ENCODE peak calls at places on chromosomes 6 and 20, in five cellular contexts. T is EH; P is AG10803; G is activated CD8-positive, alpha-beta memory T cell treated with anti-CD3 and anti-CD28 coated beads for 24 hours; S is hypothalamus. J is an unnamed sample.

GRCh38 chr6:118280210-118280609 is 267.9 kb upstream of the PLN start:
- DNase-seq in T (peak; percentile 13), P (no peak), G (no peak), S (no peak), J (no peak)

GRCh38 chr6:143556529-143556928 is 45.0 kb upstream of the FUCA2 start:
- DNase-seq in T (peak; percentile 99), P (peak; percentile 94), G (no peak), S (no peak), J (peak; percentile 78)

GRCh38 chr6:111423960-111424846 is 58.8 kb downstream of the REV3L start:
- DNase-seq in T (peak; percentile 41), P (peak; percentile 35), G (no peak), S (peak; percentile 39), J (peak; percentile 12)

GRCh38 chr6:117483004-117483644 is 650 bp downstream of the DCBLD1 start:
- DNase-seq in T (peak; percentile 72), P (peak; percentile 48), G (peak; percentile 73), S (peak; percentile 8), J (peak; percentile 82)

GRCh38 chr6:160378218-160378617 is 30.0 kb downstream of the SLC22A3 start:
- DNase-seq in T (no peak), P (no peak), G (no peak), S (no peak), J (no peak)

GRCh38 chr6:166381733-166382499 is 824 bp downstream of the MPC1 start:
- DNase-seq in T (peak; percentile 51), P (peak; percentile 35), G (peak; percentile 87), S (peak; percentile 46), J (peak; percentile 78)

GRCh38 chr6:112253842-112254816 is at the start of gene LAMA4:
- DNase-seq in T (peak; percentile 80), P (peak; percentile 79), G (peak; percentile 62), S (peak; percentile 56), J (peak; percentile 80)

GRCh38 chr20:46434597-46434996 is 28.2 kb upstream of the ELMO2 start:
- DNase-seq in T (no peak), P (no peak), G (no peak), S (no peak), J (no peak)

GRCh38 chr20:2156666-2157624 is 55.3 kb downstream of the STK35 start:
- DNase-seq in T (peak; percentile 23), P (no peak), G (no peak), S (no peak), J (no peak)

GRCh38 chr6:22838346-22838745 is 269.0 kb downstream of the HDGFL1 start:
- DNase-seq in T (peak; percentile 19), P (no peak), G (no peak), S (no peak), J (no peak)

GRCh38 chr6:108027594-108027993 is 46.9 kb downstream of the OSTM1 start:
- DNase-seq in T (peak; percentile 14), P (peak; percentile 4), G (no peak), S (no peak), J (no peak)

GRCh38 chr6:30116724-30117123 is 3.8 kb upstream of the TRIM31 start:
- DNase-seq in T (no peak), P (no peak), G (no peak), S (no peak), J (no peak)

GRCh38 chr6:84065718-84066290 is 32.2 kb downstream of the MRAP2 start:
- DNase-seq in T (peak; percentile 34), P (peak; percentile 36), G (no peak), S (no peak), J (peak; percentile 19)

GRCh38 chr20:48284837-48285236 is 499.6 kb upstream of the SULF2 start:
- DNase-seq in T (peak; percentile 66), P (no peak), G (no peak), S (no peak), J (no peak)

GRCh38 chr6:154447929-154448328 is 62.6 kb downstream of the CNKSR3 start:
- DNase-seq in T (peak; percentile 32), P (no peak), G (no peak), S (no peak), J (no peak)

GRCh38 chr20:46809961-46810360 is 84.7 kb upstream of the EYA2 start:
- DNase-seq in T (no peak), P (no peak), G (no peak), S (no peak), J (no peak)

GRCh38 chr20:57804470-57805250 is 94.8 kb upstream of the PMEPA1 start:
- DNase-seq in T (no peak), P (no peak), G (no peak), S (no peak), J (no peak)

GRCh38 chr20:40897177-40897700 is 131.4 kb upstream of the TOP1 start:
- DNase-seq in T (peak; percentile 75), P (peak; percentile 69), G (no peak), S (no peak), J (peak; percentile 70)

GRCh38 chr20:47181056-47181862 is 175.2 kb downstream of the ZMYND8 start:
- DNase-seq in T (peak; percentile 91), P (peak; percentile 61), G (no peak), S (no peak), J (peak; percentile 51)

J was measured in GM03348.